ENCODE peak calls at places on chromosomes 11 and 22, in four cellular contexts. V, C, H and M are unnamed samples.

GRCh38 chr11:13145461-13145860 is 132.1 kb upstream of the BMAL1 start:
- DNase-seq in C (no peak), V (no peak), H (no peak), M (no peak)

GRCh38 chr11:3642071-3642951 is 519 bp upstream of the ART5 start:
- DNase-seq in V (peak; percentile 85), H (peak; percentile 89), C (peak; percentile 77), M (no peak)

GRCh38 chr11:43868852-43869567 is 11.6 kb upstream of the ALKBH3 start:
- DNase-seq in H (no peak), C (peak; percentile 85), V (peak; percentile 91), M (no peak)

GRCh38 chr11:420054-420910 is 5.5 kb upstream of the SIGIRR start:
- DNase-seq in H (no peak), V (no peak), C (no peak), M (no peak)

GRCh38 chr22:30017375-30017774 is 62.9 kb upstream of the HORMAD2 start:
- DNase-seq in C (no peak), H (no peak), V (peak; percentile 19), M (no peak)

GRCh38 chr11:8110396-8110795 is 29.4 kb downstream of the TUB start:
- DNase-seq in H (no peak), C (no peak), V (no peak), M (no peak)

GRCh38 chr11:64580387-64580786 is 10.6 kb upstream of the SLC22A12 start:
- DNase-seq in V (no peak), C (no peak), H (no peak), M (no peak)

GRCh38 chr22:25494774-25495173 is 69.7 kb upstream of the GRK3 start:
- DNase-seq in C (no peak), H (no peak), V (no peak), M (no peak)

GRCh38 chr11:61904539-61905048 is 12.8 kb downstream of the RAB3IL1 start:
- DNase-seq in H (no peak), V (no peak), C (peak; percentile 41), M (no peak)

GRCh38 chr11:103079833-103080232 is 12.1 kb downstream of the DCUN1D5 start:
- DNase-seq in C (peak; percentile 36), V (peak; percentile 39), H (no peak), M (no peak)

GRCh38 chr11:93570759-93571413 is 27.7 kb upstream of the SMCO4 start:
- DNase-seq in C (peak; percentile 71), H (no peak), V (peak; percentile 83), M (no peak)

GRCh38 chr11:26753738-26754504 is 32.1 kb upstream of the SLC5A12 start:
- DNase-seq in H (peak; percentile 41), C (peak; percentile 71), V (peak; percentile 91), M (no peak)

GRCh38 chr11:64800633-64801464 is 2.2 kb downstream of the MAP4K2 start:
- DNase-seq in C (no peak), V (no peak), H (no peak), M (no peak)

GRCh38 chr11:13535819-13536218 is 40.0 kb upstream of the PTH start:
- DNase-seq in H (no peak), C (no peak), V (peak; percentile 5), M (no peak)

GRCh38 chr22:35480143-35480542 is 60.5 kb upstream of the RASD2 start:
- DNase-seq in H (peak; percentile 47), C (no peak), V (no peak), M (no peak)

GRCh38 chr11:35622070-35622469 is 3.8 kb downstream of the FJX1 start:
- DNase-seq in V (peak; percentile 92), H (no peak), C (peak; percentile 94), M (no peak)

GRCh38 chr22:45334068-45334467 is 24.3 kb downstream of the FAM118A start:
- DNase-seq in V (no peak), C (peak; percentile 85), H (no peak), M (no peak)

GRCh38 chr11:68962527-68963250 is 18.1 kb downstream of the MRGPRD start:
- DNase-seq in H (no peak), V (no peak), C (no peak), M (peak; percentile 69)
- TF ChIP-seq CTCF in H (no peak), V (no peak), C (no peak), M (no peak)

DNA sequence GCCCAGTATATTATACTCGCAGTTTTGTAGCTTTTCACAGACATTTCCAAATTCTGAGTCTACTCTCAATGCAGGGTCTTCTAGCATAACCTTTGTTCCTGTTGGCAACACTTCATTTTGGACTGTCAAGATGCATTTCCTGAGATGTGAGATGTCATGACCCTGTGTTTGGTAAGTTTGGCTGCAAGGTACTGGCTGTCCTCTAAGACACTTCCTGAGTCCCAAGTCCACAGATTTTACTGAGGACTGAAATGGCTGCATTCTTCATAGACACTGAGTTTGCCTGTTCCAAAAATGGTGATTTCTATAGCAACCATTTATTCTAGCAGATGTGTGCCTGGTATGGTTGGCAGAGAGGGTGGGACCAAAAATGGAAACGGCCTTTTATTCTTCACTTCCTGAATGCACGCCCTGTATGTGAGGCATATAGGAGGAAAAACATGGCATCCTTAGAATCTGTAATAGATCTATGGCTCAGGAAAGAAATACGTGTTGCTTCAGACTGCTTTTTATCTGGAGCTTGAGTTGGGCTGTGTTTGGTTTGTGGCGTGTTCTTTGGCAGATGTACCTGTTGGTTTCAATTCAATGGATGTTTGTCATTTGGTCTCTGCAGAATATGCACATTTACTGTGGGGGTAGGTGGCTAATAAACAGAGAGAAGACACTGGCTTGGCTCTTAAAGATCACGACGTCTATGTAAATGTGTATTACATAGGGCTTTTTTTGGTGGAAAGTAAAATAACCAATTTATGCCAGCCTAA is 62.4 kb downstream of the ZBTB16 start:
- DNase-seq in V (no peak), C (no peak), H (no peak), M (no peak)
- H3K4me3 ChIP-seq in V (no peak overlapping the region), C (no peak overlapping the region), H (no peak overlapping the region), M (peak overlapping the region; percentile 40)

GRCh38 chr11:107740256-107740655 is 28.4 kb upstream of the SLN start:
- DNase-seq in H (no peak), C (no peak), V (peak; percentile 21), M (no peak)

GRCh38 chr11:107744736-107745135 is 32.9 kb upstream of the SLN start:
- DNase-seq in V (no peak), C (no peak), H (no peak), M (no peak)

GRCh38 chr11:107736546-107736945 is 24.7 kb upstream of the SLN start:
- DNase-seq in V (no peak), C (no peak), H (no peak), M (no peak)

GRCh38 chr11:107743161-107743560 is 31.3 kb upstream of the SLN start:
- DNase-seq in C (no peak), H (no peak), V (no peak), M (no peak)

DNA sequence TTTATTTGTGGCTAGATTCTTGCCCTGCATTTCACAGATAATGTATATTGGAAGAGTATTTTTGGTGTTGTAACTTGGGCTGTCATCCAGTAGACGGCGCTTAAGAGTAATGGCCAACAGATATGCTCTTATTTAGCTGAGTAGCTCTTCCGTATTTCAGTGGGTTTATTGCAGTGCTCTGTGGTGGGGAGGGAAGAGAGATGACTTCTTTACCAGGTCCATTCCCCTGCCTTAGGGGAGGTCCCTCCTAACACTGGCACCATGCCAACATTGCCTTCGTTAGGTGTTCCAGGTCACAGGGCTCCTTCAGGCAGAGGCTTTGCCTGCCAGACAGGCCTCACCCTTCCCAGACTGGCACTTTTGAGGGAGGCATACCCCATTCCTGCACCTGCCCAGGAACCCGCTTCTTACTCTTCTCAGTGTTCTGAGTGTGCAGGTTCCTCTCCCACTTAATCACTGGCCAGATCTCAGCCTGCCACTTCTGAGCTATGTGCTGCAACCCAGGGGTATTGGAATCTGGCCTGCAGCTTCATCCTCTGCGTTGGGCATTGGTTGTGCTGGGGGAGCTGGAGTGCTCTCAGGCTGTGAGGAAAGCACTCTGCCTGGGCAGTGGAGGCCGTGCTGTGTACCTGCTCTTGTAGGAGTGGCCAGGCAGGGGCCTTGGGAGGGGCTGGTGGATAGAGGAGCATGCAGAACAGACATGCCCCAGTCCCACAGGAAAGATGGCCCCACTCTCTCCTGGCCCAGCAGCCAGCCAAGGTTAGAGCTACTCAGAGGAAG is 29.4 kb upstream of the SLN start:
- DNase-seq in H (no peak), V (peak; percentile 72), C (peak; percentile 57), M (no peak)
- TF ChIP-seq CTCF in H (no peak), V (peak; percentile 87), C (peak; percentile 82), M (no peak)

GRCh38 chr11:86061483-86061882 is 7.4 kb downstream of the PICALM start:
- DNase-seq in C (no peak), H (no peak), V (no peak), M (no peak)
- H3K4me3 ChIP-seq in C (no peak overlapping the region), H (no peak overlapping the region), V (no peak overlapping the region), M (no peak overlapping the region)

GRCh38 chr11:10623797-10624761 is 55.6 kb upstream of the LYVE1 start:
- DNase-seq in V (peak; percentile 58), H (peak; percentile 56), C (no peak), M (peak; percentile 85)
- TF ChIP-seq CTCF in V (peak; percentile 82), H (no peak), C (peak; percentile 34), M (peak; percentile 20)

DNA sequence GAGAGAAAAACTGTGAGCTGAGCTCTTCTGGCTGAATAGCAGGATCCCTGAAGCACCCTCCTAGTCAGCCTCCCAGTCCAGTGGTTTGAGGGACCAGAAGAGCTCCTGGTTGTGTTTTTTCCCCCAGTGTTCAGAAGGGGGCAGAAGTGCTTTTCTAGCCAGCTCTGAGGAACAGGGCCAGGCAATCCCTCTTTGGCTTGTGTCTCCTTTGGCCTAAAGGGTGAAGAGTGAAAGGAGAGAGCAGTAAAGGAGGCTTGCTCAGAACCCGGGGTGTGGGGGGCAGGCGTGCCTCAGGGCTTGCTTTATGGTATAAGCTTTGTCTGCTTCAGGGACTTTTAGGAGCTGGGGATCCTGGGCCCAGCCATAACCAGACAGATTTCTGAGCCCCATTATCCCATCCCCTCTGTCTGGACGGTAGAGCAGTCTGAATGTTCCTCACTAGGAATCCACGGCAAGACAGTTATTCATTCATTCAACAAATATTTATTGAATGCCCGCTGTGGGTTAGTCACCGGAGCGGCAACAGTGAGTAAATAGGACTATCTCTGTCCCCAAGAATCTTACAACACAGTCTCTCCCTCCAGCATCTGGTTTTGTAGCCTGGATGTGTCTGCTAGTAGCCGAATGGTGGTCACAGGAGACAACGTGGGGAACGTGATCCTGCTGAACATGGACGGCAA is 14.5 kb downstream of the ACP2 start:
- DNase-seq in H (no peak), C (peak; percentile 71), V (peak; percentile 76), M (no peak)
- H3K4me3 ChIP-seq in H (no peak overlapping the region), C (no peak overlapping the region), V (peak overlapping the region; percentile 28), M (no peak overlapping the region)

DNA sequence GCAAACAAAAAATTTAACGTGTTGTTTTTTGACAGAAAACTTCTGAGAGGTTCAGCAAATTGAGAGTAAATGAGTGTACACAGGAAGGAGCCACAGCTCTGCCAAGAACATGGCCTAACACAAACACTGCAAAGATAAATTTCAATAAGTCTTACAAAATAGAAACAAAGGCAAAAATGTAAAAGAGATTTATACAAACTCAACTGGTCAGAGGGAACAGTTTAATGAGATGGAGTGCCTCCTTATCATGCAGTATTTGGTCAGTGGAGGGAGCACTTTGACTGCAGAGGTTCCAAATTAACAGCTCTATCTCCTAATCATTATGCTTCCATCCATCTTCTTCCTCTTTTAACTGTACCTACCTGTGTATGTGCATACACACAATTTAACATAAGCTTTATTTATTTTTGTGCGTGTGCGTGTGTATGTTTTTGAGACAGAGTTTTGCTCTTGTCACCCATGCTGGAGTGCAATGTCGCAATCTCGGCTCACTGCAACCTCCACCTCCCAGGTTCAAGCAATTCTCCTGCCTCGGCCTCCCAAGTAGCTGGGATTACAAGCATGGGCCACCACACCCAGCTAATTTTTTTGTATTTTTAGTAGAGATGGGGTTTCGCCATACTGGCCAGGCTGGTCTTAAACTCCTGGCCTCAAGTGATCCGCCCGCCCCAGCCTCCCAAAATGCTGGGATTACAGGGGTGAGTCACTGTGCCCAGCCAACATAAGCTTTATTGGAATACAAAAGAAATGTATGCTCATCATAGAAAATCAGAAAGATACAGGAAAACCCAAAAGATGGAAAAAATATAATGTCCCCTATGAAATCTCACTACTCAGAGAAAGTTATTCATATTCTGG is 111.9 kb downstream of the MRTFA start:
- DNase-seq in C (peak; percentile 63), H (no peak), V (peak; percentile 61), M (no peak)
- TF ChIP-seq CTCF in C (peak; percentile 46), H (no peak), V (peak; percentile 59), M (no peak)